ENCODE peak calls at places on chromosomes 12 and 14, in five cellular contexts. F is sigmoid colon, N is A549, Z is transverse colon, Q is ovary. V is an unnamed sample.
A peak's percentile ranks its signal among the peaks of the same experiment; 100 is the strongest.

GRCh38 chr14:36604757-36605505 is 22.5 kb upstream of the NKX2-8 start:
- DNase-seq in Z (peak; percentile 40), N (peak; percentile 80), F (no peak), Q (no peak), V (peak; percentile 51)

GRCh38 chr12:130118181-130118580 is 44.1 kb upstream of the FZD10 start:
- DNase-seq in N (no peak), Z (no peak), F (no peak), Q (no peak), V (no peak)

GRCh38 chr12:13196302-13196921 is at the start of gene EMP1:
- DNase-seq in N (peak; percentile 97), Q (peak; percentile 98), F (peak; percentile 98), Z (peak; percentile 93), V (peak; percentile 99)

GRCh38 chr12:105226219-105226618 is 9.8 kb downstream of the APPL2 start:
- DNase-seq in N (no peak), F (peak; percentile 84), Q (peak; percentile 47), Z (peak; percentile 47), V (peak; percentile 76)

GRCh38 chr12:79673334-79673733 is 17.4 kb downstream of the PAWR start:
- DNase-seq in Q (no peak), Z (no peak), F (no peak), N (no peak), V (no peak)

GRCh38 chr14:50014809-50015208 is 101.6 kb downstream of the VCPKMT start:
- DNase-seq in Q (no peak), F (no peak), Z (no peak), N (no peak), V (no peak)

GRCh38 chr12:131408484-131408883 is 302.4 kb upstream of the SFSWAP start:
- DNase-seq in Z (no peak), F (peak; percentile 24), Q (no peak), N (no peak), V (no peak)

GRCh38 chr12:76144253-76144564 is 59.7 kb upstream of the NAP1L1 start:
- DNase-seq in F (no peak), Q (no peak), N (peak; percentile 11), Z (peak; percentile 11), V (no peak)

GRCh38 chr12:90940872-90941499 is 14.0 kb downstream of the CCER1 start:
- DNase-seq in N (peak; percentile 76), Q (no peak), Z (no peak), F (no peak), V (no peak)

GRCh38 chr14:69487226-69487625 is 2.7 kb downstream of the PLEKHD1 start:
- DNase-seq in Z (no peak), N (no peak), Q (no peak), F (no peak), V (no peak)

GRCh38 chr14:102909911-102910310 is 12.6 kb upstream of the AMN start:
- DNase-seq in F (no peak), Q (no peak), N (no peak), Z (no peak), V (no peak)

GRCh38 chr14:68359862-68360552 is 432.9 kb downstream of the ZFP36L1 start:
- DNase-seq in Q (peak; percentile 66), N (peak; percentile 78), F (peak; percentile 78), Z (peak; percentile 84), V (peak; percentile 43)

GRCh38 chr14:68362841-68363240 is 430.0 kb downstream of the ZFP36L1 start:
- DNase-seq in Q (no peak), Z (no peak), F (no peak), N (no peak), V (no peak)

GRCh38 chr14:68358500-68358899 is 434.4 kb downstream of the ZFP36L1 start:
- DNase-seq in Q (no peak), F (no peak), N (no peak), Z (no peak), V (no peak)

GRCh38 chr14:68361231-68361630 is 431.6 kb downstream of the ZFP36L1 start:
- DNase-seq in F (no peak), N (no peak), Q (no peak), Z (no peak), V (no peak)

GRCh38 chr14:68358978-68359861 is 433.6 kb downstream of the ZFP36L1 start:
- DNase-seq in F (no peak), N (no peak), Q (no peak), Z (no peak), V (no peak)
- H3K27ac ChIP-seq in F (peak overlapping the region; percentile 68), N (peak overlapping the region; percentile 24), Q (peak overlapping the region; percentile 79), Z (peak overlapping the region; percentile 82), V (peak overlapping the region; percentile 31)

GRCh38 chr12:125070661-125071390 is 5.6 kb downstream of the AACS start:
- DNase-seq in Z (no peak), N (no peak), Q (no peak), F (peak; percentile 11), V (no peak)
- TF ChIP-seq CTCF in Z (no peak), N (no peak), Q (no peak), F (no peak), V (no peak)

GRCh38 chr12:108570743-108571603 is 8.6 kb downstream of the ISCU start:
- DNase-seq in F (no peak), Z (no peak), N (peak; percentile 58), Q (no peak), V (no peak)
- TF ChIP-seq EP300 in F (no peak), Z (no peak), N (no peak), Q (no peak), V (no peak)

DNA sequence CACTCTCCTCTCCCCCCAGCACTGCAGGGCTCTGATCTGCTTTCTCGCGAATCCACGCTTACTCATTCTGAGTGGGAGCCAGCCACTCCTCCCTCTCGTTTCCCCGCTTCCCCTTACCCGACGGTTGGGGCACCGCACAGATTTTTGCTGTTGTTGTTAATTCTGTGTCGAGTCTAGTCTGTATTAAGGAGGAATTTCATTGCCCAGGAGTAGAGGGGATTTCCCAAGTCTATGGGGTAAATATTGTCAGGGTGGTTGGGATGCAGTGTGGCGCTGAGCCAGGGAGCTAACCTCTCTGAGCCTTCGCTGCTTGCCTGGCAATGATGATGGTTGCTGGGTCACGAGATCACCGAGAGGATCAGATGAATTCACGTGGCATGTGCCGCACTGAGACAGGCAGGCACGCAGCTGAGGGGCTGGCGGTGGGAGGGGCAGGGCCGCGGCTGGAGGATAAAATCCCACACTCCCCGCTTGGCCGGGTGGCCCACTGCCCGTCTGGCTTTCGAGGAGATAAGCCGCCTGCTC is 18.5 kb downstream of the NCOR2 start:
- DNase-seq in Q (peak; percentile 69), F (peak; percentile 88), Z (peak; percentile 36), N (no peak), V (no peak)
- H3K27ac ChIP-seq in Q (peak overlapping the region; percentile 49), F (peak overlapping the region; percentile 87), Z (peak overlapping the region; percentile 77), N (no peak overlapping the region), V (no peak overlapping the region)

GRCh38 chr12:48356041-48356768 is 5.5 kb upstream of the ZNF641 start:
- DNase-seq in F (no peak), Q (no peak), Z (no peak), N (peak; percentile 78), V (no peak)
- TF ChIP-seq CTCF in F (no peak), Q (no peak), Z (no peak), N (no peak), V (no peak)

DNA sequence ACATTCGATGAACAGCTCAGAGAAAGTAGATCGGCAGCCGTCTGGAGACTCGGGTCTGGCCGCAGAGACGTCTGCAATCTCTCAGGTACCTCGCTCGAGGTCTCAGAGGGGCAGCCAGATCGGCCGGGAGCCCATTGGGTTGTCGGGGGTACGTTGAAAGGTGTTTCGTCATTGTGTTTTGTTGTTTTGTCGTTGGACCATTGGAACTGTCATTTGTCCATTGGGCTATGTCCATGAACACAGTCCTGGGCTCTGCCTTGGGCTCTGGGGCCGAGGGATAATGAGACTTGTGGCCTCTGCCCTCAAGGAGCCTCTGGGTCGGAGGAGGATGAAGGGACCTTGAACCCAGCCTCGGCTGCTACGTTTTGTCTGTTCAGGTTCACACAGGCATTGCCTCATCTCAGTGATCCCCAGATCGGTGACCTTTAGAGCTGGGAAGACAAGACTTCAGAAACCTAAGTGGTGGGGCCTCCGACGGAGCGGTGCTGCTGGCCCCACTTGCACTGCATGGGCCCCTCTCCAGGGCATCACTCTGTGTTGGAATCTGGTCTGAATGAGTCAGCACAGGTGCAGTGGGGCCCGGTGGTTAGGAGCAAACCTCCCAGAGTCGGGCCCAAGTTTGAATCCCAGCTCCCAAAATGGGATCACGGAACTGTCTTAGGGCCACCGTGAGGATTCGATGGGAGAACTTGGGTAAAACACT is 23.6 kb upstream of the MLXIP start:
- DNase-seq in N (no peak), Q (no peak), Z (no peak), F (no peak), V (no peak)
- TF ChIP-seq EP300 in N (no peak), Q (no peak), Z (no peak), F (no peak), V (no peak)

DNA sequence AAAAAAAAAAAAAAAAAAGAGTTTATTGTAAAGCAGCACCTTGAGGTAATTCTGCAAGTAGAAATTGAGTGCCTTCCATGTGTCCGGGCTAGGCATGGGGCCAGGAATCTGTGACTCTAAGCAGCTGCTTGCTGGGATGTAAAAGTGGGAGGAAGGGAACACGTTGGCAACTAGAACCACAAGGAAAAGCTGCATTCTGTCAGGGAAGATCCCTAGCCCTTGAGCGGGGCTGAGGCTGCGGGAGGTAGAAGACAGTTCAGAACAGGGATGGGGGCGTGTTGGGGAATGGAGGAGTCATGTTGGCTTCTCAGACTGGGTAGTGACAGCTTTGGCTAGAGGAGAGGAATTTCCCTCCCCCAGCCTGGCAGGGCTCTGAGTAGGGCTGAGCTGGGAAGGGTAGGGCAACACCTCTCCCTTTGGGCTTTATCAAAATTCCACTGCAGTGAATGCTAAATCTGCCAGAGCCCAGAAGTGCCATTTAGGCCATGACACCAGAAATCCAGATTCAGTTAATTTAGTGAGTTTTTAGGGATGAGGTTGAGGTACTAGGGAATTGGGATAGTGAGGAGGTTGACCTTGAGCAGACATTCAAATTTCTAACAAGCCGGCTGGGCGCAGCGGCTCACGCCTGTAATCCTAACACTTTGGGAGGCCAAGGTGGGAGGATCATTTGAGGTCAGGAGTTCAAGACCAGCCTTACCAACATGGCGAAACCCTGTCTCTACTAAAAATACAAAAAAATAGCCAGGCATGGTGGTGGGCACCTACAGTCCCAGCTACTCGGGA is 3.4 kb upstream of the TRAFD1 start:
- DNase-seq in Q (peak; percentile 79), Z (peak; percentile 64), N (peak; percentile 79), F (peak; percentile 96), V (peak; percentile 72)
- H3K27ac ChIP-seq in Q (peak overlapping the region; percentile 42), Z (peak overlapping the region; percentile 83), N (peak overlapping the region; percentile 50), F (peak overlapping the region; percentile 96), V (peak overlapping the region; percentile 64)

GRCh38 chr12:110020956-110021355 is 21.7 kb downstream of the ANKRD13A start:
- DNase-seq in N (no peak), F (no peak), Z (no peak), Q (no peak), V (no peak)

GRCh38 chr12:110028323-110028722 is 20.0 kb downstream of the C12orf76 start:
- DNase-seq in F (no peak), Z (no peak), Q (no peak), N (no peak), V (no peak)

GRCh38 chr12:110023634-110024023 is 24.4 kb downstream of the ANKRD13A start:
- DNase-seq in Z (no peak), Q (no peak), N (no peak), F (no peak), V (no peak)

DNA sequence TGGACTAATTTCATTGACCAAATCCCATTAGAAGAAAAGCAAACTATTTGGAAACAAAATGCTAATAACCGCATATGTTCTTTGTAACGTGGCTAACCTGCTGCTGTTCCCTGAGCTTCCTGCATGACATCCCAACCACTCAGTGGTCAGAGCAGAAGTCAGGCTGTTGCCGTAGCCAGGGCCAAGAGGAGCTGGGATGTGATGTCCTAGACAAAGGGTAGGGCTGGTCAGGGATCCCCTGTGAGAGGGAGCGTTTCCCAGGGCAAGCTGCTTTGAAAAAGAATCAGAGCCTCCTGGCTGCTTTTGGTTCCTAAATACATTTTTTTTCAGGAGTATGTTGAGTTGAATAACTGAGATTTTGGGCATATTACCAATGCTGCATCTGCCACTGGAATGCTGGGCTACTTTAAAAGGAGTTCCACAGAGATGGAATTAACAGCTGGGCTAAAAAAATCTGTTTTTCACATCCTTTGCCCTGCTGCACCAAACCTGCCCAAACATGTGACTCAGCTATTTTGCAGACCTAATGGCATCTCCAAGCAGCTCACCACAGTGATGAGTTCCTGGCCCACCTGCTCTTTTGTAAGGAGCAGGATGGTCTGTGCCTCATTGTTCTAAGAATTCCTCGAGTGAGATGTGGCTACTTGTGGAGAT is 23.9 kb downstream of the ANKRD13A start:
- DNase-seq in Z (no peak), Q (no peak), F (no peak), N (no peak), V (no peak)
- TF ChIP-seq CTCF in Z (no peak), Q (no peak), F (no peak), N (no peak), V (no peak)

V was measured in tibial nerve.